ENCODE peak calls at places on chromosomes 11 and 22, in seven cellular contexts. One of them, this sample, is unnamed.

GRCh38 chr11:31720225-31720624 is 90.9 kb downstream of the PAX6 start:
- DNase-seq in bronchial epithelial cell: no peak
- DNase-seq in ovary: no peak
- DNase-seq in left ventricle myocardium inferior: no peak
- DNase-seq in right lobe of liver: no peak
- DNase-seq in brain microvascular endothelial cell: no peak
- DNase-seq in Panc1: no peak
- DNase-seq in this sample: no peak

GRCh38 chr22:41636467-41636866 is 15.4 kb downstream of the XRCC6 start:
- DNase-seq in bronchial epithelial cell: peak; percentile 52
- DNase-seq in ovary: no peak
- DNase-seq in left ventricle myocardium inferior: peak; percentile 30
- DNase-seq in right lobe of liver: peak; percentile 20
- DNase-seq in brain microvascular endothelial cell: peak; percentile 33
- DNase-seq in Panc1: no peak
- DNase-seq in this sample: no peak

GRCh38 chr11:76652989-76653673 is 17.4 kb downstream of the LRRC32 start:
- DNase-seq in bronchial epithelial cell: no peak
- DNase-seq in ovary: peak; percentile 9
- DNase-seq in left ventricle myocardium inferior: no peak
- DNase-seq in right lobe of liver: peak; percentile 35
- DNase-seq in brain microvascular endothelial cell: no peak
- DNase-seq in Panc1: no peak
- DNase-seq in this sample: peak; percentile 20

GRCh38 chr11:126012852-126013251 is 49.8 kb downstream of the CDON start:
- DNase-seq in bronchial epithelial cell: no peak
- DNase-seq in ovary: no peak
- DNase-seq in left ventricle myocardium inferior: no peak
- DNase-seq in right lobe of liver: no peak
- DNase-seq in brain microvascular endothelial cell: no peak
- DNase-seq in Panc1: no peak
- DNase-seq in this sample: no peak

GRCh38 chr11:95067042-95067827 is 516 bp downstream of the SRSF8 start:
- DNase-seq in bronchial epithelial cell: peak; percentile 49
- DNase-seq in ovary: peak; percentile 85
- DNase-seq in left ventricle myocardium inferior: peak; percentile 87
- DNase-seq in right lobe of liver: peak; percentile 84
- DNase-seq in brain microvascular endothelial cell: peak; percentile 65
- DNase-seq in Panc1: peak; percentile 36
- DNase-seq in this sample: peak; percentile 82

GRCh38 chr11:36153581-36153980 is 135.6 kb downstream of the COMMD9 start:
- DNase-seq in bronchial epithelial cell: no peak
- DNase-seq in ovary: no peak
- DNase-seq in left ventricle myocardium inferior: no peak
- DNase-seq in right lobe of liver: no peak
- DNase-seq in brain microvascular endothelial cell: no peak
- DNase-seq in Panc1: no peak
- DNase-seq in this sample: no peak

GRCh38 chr22:50091092-50091491 is 1.3 kb downstream of the MOV10L1 start:
- DNase-seq in bronchial epithelial cell: no peak
- DNase-seq in ovary: no peak
- DNase-seq in left ventricle myocardium inferior: no peak
- DNase-seq in right lobe of liver: no peak
- DNase-seq in brain microvascular endothelial cell: no peak
- DNase-seq in Panc1: no peak
- DNase-seq in this sample: no peak

GRCh38 chr11:46322759-46323158 is 24.5 kb upstream of the DGKZ start:
- DNase-seq in bronchial epithelial cell: no peak
- DNase-seq in ovary: no peak
- DNase-seq in left ventricle myocardium inferior: no peak
- DNase-seq in right lobe of liver: no peak
- DNase-seq in brain microvascular endothelial cell: no peak
- DNase-seq in Panc1: no peak
- DNase-seq in this sample: no peak

GRCh38 chr11:11659567-11660341 is 37.9 kb upstream of the GALNT18 start:
- DNase-seq in bronchial epithelial cell: no peak
- DNase-seq in ovary: no peak
- DNase-seq in left ventricle myocardium inferior: no peak
- DNase-seq in right lobe of liver: no peak
- DNase-seq in brain microvascular endothelial cell: no peak
- DNase-seq in Panc1: no peak
- DNase-seq in this sample: no peak

GRCh38 chr11:131855320-131855719 is 484.9 kb downstream of the NTM start:
- DNase-seq in bronchial epithelial cell: no peak
- DNase-seq in ovary: no peak
- DNase-seq in left ventricle myocardium inferior: no peak
- DNase-seq in right lobe of liver: no peak
- DNase-seq in brain microvascular endothelial cell: no peak
- DNase-seq in Panc1: no peak
- DNase-seq in this sample: no peak

GRCh38 chr22:23306438-23306921 is 126.2 kb downstream of the BCR start:
- DNase-seq in bronchial epithelial cell: peak; percentile 42
- DNase-seq in ovary: peak; percentile 20
- DNase-seq in left ventricle myocardium inferior: no peak
- DNase-seq in right lobe of liver: peak; percentile 41
- DNase-seq in brain microvascular endothelial cell: peak; percentile 74
- DNase-seq in Panc1: no peak
- DNase-seq in this sample: no peak

GRCh38 chr11:69200331-69201047 is 44.8 kb downstream of the SMIM38 start:
- DNase-seq in bronchial epithelial cell: no peak
- DNase-seq in ovary: no peak
- DNase-seq in left ventricle myocardium inferior: peak; percentile 48
- DNase-seq in right lobe of liver: no peak
- DNase-seq in brain microvascular endothelial cell: no peak
- DNase-seq in Panc1: no peak
- DNase-seq in this sample: no peak

GRCh38 chr22:22691716-22692701 is 47.6 kb downstream of the GGTLC2 start:
- DNase-seq in bronchial epithelial cell: peak; percentile 33
- DNase-seq in ovary: no peak
- DNase-seq in left ventricle myocardium inferior: no peak
- DNase-seq in right lobe of liver: no peak
- DNase-seq in brain microvascular endothelial cell: no peak
- DNase-seq in Panc1: no peak
- DNase-seq in this sample: no peak

GRCh38 chr11:119726150-119726553 is 2.8 kb downstream of the NECTIN1 start:
- DNase-seq in bronchial epithelial cell: no peak
- DNase-seq in ovary: no peak
- DNase-seq in left ventricle myocardium inferior: no peak
- DNase-seq in right lobe of liver: no peak
- DNase-seq in brain microvascular endothelial cell: no peak
- DNase-seq in Panc1: no peak
- DNase-seq in this sample: no peak

GRCh38 chr11:2725367-2726300 is 25.8 kb upstream of the KCNQ1OT1 start:
- DNase-seq in bronchial epithelial cell: no peak
- DNase-seq in ovary: peak; percentile 91
- DNase-seq in left ventricle myocardium inferior: peak; percentile 74
- DNase-seq in right lobe of liver: no peak
- DNase-seq in brain microvascular endothelial cell: peak; percentile 21
- DNase-seq in Panc1: no peak
- DNase-seq in this sample: no peak

DNA sequence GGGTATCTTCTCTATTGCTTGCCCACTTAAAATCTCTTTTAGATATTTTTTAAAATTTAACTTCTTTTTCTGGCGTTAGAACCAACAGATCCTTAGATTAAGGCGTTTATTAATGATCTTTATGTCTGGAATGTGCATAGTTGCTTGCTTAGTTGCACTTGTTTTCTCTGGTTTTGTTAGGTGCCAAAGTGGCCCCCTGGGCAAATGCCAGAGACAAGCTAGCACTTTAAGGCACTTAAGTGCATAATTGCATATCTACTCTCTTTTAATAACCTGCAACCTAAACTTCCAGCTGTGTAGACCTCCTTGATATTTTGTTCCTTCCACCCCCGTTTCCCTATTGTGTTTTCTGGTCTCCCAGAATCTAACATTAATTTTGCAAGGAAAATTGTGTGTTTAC is 3.3 kb downstream of the RBM4 start:
- DNase-seq in bronchial epithelial cell: no peak
- DNase-seq in ovary: no peak
- DNase-seq in left ventricle myocardium inferior: no peak
- DNase-seq in right lobe of liver: no peak
- DNase-seq in brain microvascular endothelial cell: no peak
- DNase-seq in Panc1: no peak
- DNase-seq in this sample: no peak
- H3K36me3 ChIP-seq in bronchial epithelial cell: peaks cover 30% of the 10 kb centered on the region
- H3K36me3 ChIP-seq in ovary: no peaks in the 10 kb centered on the region
- H3K36me3 ChIP-seq in left ventricle myocardium inferior: peaks cover 66% of the 10 kb centered on the region
- H3K36me3 ChIP-seq in right lobe of liver: peaks cover 11% of the 10 kb centered on the region
- H3K36me3 ChIP-seq in brain microvascular endothelial cell: peaks cover 60% of the 10 kb centered on the region
- H3K36me3 ChIP-seq in Panc1: peaks cover 66% of the 10 kb centered on the region
- H3K36me3 ChIP-seq in this sample: peaks cover 71% of the 10 kb centered on the region

GRCh38 chr11:71371674-71372069 is 76.5 kb downstream of the DHCR7 start:
- DNase-seq in bronchial epithelial cell: no peak
- DNase-seq in ovary: no peak
- DNase-seq in left ventricle myocardium inferior: no peak
- DNase-seq in right lobe of liver: no peak
- DNase-seq in brain microvascular endothelial cell: no peak
- DNase-seq in Panc1: no peak
- DNase-seq in this sample: no peak

GRCh38 chr11:71370020-71370747 is 78.0 kb downstream of the DHCR7 start:
- DNase-seq in bronchial epithelial cell: no peak
- DNase-seq in ovary: no peak
- DNase-seq in left ventricle myocardium inferior: no peak
- DNase-seq in right lobe of liver: no peak
- DNase-seq in brain microvascular endothelial cell: no peak
- DNase-seq in Panc1: no peak
- DNase-seq in this sample: no peak

GRCh38 chr11:71370895-71371673 is 77.1 kb downstream of the DHCR7 start:
- DNase-seq in bronchial epithelial cell: no peak
- DNase-seq in ovary: no peak
- DNase-seq in left ventricle myocardium inferior: no peak
- DNase-seq in right lobe of liver: no peak
- DNase-seq in brain microvascular endothelial cell: no peak
- DNase-seq in Panc1: no peak
- DNase-seq in this sample: no peak

GRCh38 chr11:71373791-71374454 is 74.3 kb downstream of the DHCR7 start:
- DNase-seq in bronchial epithelial cell: no peak
- DNase-seq in ovary: no peak
- DNase-seq in left ventricle myocardium inferior: no peak
- DNase-seq in right lobe of liver: no peak
- DNase-seq in brain microvascular endothelial cell: no peak
- DNase-seq in Panc1: no peak
- DNase-seq in this sample: no peak

DNA sequence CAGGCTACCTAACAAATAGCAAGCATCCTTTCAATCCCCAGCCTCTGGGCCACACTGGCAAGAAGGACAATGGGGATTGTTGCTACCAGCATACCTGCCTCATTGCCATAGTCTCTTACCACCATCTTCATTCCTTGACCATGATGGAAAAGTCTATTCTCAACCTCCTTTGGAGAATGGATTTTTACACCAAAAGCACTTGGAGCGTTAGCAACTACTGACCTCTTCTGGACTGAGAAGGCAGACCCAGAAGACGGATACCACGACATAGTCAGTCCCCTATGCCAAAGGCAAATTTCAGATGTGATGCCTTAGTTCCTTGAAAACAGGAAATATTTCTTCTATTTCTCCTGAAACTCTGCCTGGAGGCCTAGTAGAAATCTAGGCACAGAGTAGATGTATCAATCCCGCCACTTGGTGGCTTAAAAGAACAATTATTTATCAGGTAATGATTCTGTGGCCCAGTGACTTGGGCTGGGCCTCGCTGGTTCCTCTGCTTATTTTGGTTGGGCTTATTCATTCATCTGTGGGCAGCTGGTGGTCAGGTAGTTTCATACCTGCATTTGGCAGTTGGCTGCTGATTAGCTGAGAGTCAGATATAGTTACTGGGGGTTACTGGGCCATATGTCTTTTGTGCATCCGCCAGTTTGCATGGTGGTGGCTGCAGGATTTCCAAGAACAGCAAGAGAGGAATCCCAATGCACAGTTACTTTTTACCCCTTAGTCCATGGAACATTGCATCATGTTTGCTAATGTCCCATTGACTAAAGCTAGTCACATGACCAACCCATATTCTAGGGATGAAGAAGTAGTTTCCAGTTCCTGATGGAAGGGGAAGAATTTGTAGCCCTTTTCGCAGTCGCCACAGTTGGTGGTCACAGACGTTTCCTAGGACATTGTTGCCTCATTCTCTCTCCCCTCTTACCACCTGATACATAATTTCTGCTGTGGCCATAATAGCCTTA is 75.2 kb downstream of the DHCR7 start:
- DNase-seq in bronchial epithelial cell: peak; percentile 43
- DNase-seq in ovary: no peak
- DNase-seq in left ventricle myocardium inferior: no peak
- DNase-seq in right lobe of liver: no peak
- DNase-seq in brain microvascular endothelial cell: peak; percentile 11
- DNase-seq in Panc1: peak; percentile 5
- DNase-seq in this sample: no peak
- TF ChIP-seq CTCF in bronchial epithelial cell: peak; percentile 46
- TF ChIP-seq CTCF in ovary: no peak
- TF ChIP-seq CTCF in left ventricle myocardium inferior: peak; percentile 37
- TF ChIP-seq CTCF in right lobe of liver: peak; percentile 51
- TF ChIP-seq CTCF in brain microvascular endothelial cell: peak; percentile 64
- TF ChIP-seq CTCF in Panc1: peak; percentile 82
- TF ChIP-seq CTCF in this sample: no peak

DNA sequence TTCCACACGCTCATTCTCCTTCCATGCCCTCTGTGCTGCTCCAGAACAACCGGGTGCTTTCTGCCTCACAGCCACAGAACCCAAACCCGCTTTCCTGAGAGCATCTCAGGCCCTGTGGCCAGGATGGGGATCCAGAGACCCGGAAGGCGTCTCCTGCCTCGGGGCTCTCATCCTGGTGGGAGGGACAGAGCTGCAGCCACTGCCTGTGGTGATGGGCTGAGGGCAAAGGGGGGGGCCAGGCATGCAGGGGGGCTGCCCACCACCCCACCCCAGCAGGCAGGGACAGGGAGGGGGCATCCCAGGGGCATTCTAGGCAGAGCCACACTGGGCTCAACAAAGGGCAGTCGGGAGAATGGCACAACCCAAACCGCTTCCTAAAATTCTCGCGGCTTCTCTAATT is 41.4 kb downstream of the CERK start:
- DNase-seq in bronchial epithelial cell: no peak
- DNase-seq in ovary: no peak
- DNase-seq in left ventricle myocardium inferior: no peak
- DNase-seq in right lobe of liver: no peak
- DNase-seq in brain microvascular endothelial cell: no peak
- DNase-seq in Panc1: no peak
- DNase-seq in this sample: no peak
- H3K36me3 ChIP-seq in bronchial epithelial cell: peaks cover 24% of the 10 kb centered on the region
- H3K36me3 ChIP-seq in ovary: no peaks in the 10 kb centered on the region
- H3K36me3 ChIP-seq in left ventricle myocardium inferior: peaks cover 100% of the 10 kb centered on the region
- H3K36me3 ChIP-seq in right lobe of liver: no peaks in the 10 kb centered on the region
- H3K36me3 ChIP-seq in brain microvascular endothelial cell: peaks cover 75% of the 10 kb centered on the region
- H3K36me3 ChIP-seq in Panc1: no peaks in the 10 kb centered on the region
- H3K36me3 ChIP-seq in this sample: peaks cover 100% of the 10 kb centered on the region

GRCh38 chr11:78420255-78420764 is 2.7 kb upstream of the GAB2 start:
- DNase-seq in bronchial epithelial cell: peak; percentile 28
- DNase-seq in ovary: peak; percentile 68
- DNase-seq in left ventricle myocardium inferior: peak; percentile 75
- DNase-seq in right lobe of liver: peak; percentile 61
- DNase-seq in brain microvascular endothelial cell: peak; percentile 96
- DNase-seq in Panc1: no peak
- DNase-seq in this sample: peak; percentile 59
- TF ChIP-seq CTCF in bronchial epithelial cell: peak; percentile 49
- TF ChIP-seq CTCF in ovary: peak; percentile 29
- TF ChIP-seq CTCF in left ventricle myocardium inferior: peak; percentile 76
- TF ChIP-seq CTCF in right lobe of liver: peak; percentile 59
- TF ChIP-seq CTCF in brain microvascular endothelial cell: peak; percentile 78
- TF ChIP-seq CTCF in Panc1: peak; percentile 94
- TF ChIP-seq CTCF in this sample: peak; percentile 48

This sample was measured in stomach.